ENCODE peak calls at places on chromosomes 4 and X, in four cellular contexts. Z, C, Y and V are unnamed samples.

GRCh38 chrX:150935466-150935865 is 37.0 kb upstream of the CD99L2 start:
- DNase-seq in Z (no peak), C (no peak), Y (no peak), V (no peak)

GRCh38 chrX:11119295-11119943 is 8.3 kb downstream of the HCCS start:
- DNase-seq in Z (no peak), C (no peak), Y (no peak), V (no peak)

GRCh38 chr4:136664988-136665387 is 867.3 kb downstream of the PCDH18 start:
- DNase-seq in Z (no peak), C (no peak), Y (no peak), V (no peak)

GRCh38 chrX:19912-20571 is 261.1 kb upstream of the PLCXD1 start:
- DNase-seq in Z (peak), C (no peak), Y (no peak), V (peak)

GRCh38 chrX:111095974-111096870 is at the start of gene PAK3:
- DNase-seq in Z (peak), C (peak), Y (peak), V (peak)

GRCh38 chr4:48906283-48907173 is at the start of gene OCIAD2:
- DNase-seq in Z (peak), C (peak), Y (peak), V (peak)

GRCh38 chrX:19440713-19441112 is 74.6 kb downstream of the MAP3K15 start:
- DNase-seq in Z (no peak), C (no peak), Y (no peak), V (no peak)

GRCh38 chr4:186703510-186703909 is 20.1 kb downstream of the FAT1 start:
- DNase-seq in Z (no peak), C (no peak), Y (no peak), V (no peak)

GRCh38 chr4:147571021-147571770 is 46.0 kb upstream of the TMEM184C start:
- DNase-seq in Z (no peak), C (no peak), Y (no peak), V (no peak)

GRCh38 chr4:110619001-110619350 is 3.9 kb downstream of the PITX2 start:
- DNase-seq in Z (no peak), C (no peak), Y (no peak), V (no peak)

GRCh38 chrX:43720082-43720481 is 64.0 kb downstream of the MAOA start:
- DNase-seq in Z (no peak), C (no peak), Y (no peak), V (no peak)

GRCh38 chrX:112691361-112691760 is 11.6 kb upstream of the LHFPL1 start:
- DNase-seq in Z (no peak), C (no peak), Y (no peak), V (no peak)

GRCh38 chr4:84977409-84977808 is 10.9 kb upstream of the WDFY3 start:
- DNase-seq in Z (no peak), C (no peak), Y (no peak), V (no peak)

GRCh38 chrX:153897899-153898298 is 6.6 kb upstream of the AVPR2 start:
- DNase-seq in Z (no peak), C (no peak), Y (no peak), V (no peak)

GRCh38 chr4:73067971-73068394 is 1.5 kb downstream of the COX18 start:
- DNase-seq in Z (no peak), C (no peak), Y (no peak), V (no peak)

GRCh38 chr4:87911252-87911774 is 64.2 kb upstream of the SPP1 start:
- DNase-seq in Z (no peak), C (no peak), Y (no peak), V (no peak)

GRCh38 chrX:145533534-145533933 is 284.1 kb upstream of the SLITRK2 start:
- DNase-seq in Z (no peak), C (no peak), Y (no peak), V (no peak)

GRCh38 chrX:105463483-105463882 is 243.0 kb upstream of the TEX13A start:
- DNase-seq in Z (no peak), C (no peak), Y (no peak), V (no peak)

GRCh38 chr4:143782521-143782920 is 82.0 kb upstream of the FREM3 start:
- DNase-seq in Z (no peak), C (no peak), Y (no peak), V (no peak)

GRCh38 chrX:135315864-135316263 is 6.6 kb downstream of the ETDC start:
- DNase-seq in Z (no peak), C (no peak), Y (no peak), V (no peak)

GRCh38 chr4:40933272-40934053 is 183.7 kb downstream of the NSUN7 start:
- DNase-seq in Z (no peak), C (no peak), Y (no peak), V (no peak)

GRCh38 chr4:177484613-177485021 is 42.4 kb upstream of the AGA start:
- DNase-seq in Z (no peak), C (no peak), Y (no peak), V (no peak)

DNA sequence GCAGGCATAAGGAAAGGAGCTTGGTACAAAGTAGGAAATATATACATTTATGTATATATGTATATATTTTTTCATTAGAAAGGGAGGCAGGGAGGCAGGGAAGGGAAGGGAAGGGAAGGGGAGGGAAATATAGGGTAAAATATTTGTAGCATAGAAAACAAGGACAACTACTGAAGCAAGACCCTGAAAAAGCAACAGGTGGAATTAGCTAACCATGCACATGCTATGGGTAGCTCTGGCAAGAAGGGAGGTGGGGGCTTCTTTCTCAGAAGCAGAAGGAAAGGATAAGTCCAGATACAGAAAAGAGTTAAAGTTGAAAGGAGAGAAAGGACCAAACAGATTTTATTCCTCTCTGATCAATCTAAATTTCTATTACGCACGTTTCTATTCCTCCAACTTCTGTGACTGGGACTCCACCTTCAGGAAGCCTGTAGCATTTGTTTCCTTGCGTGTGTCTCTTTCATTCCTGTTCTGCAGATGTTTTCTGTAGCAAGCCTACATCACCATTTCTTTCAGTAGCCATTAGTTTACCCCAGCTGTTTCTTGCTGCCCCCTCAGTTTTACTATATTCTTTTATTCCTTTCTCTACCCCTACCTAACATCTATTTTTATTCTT is 82.9 kb downstream of the OR13H1 start:
- DNase-seq in Z (no peak), C (no peak), Y (peak), V (no peak)
- TF ChIP-seq CTCF in Z (no peak), C (no peak), Y (no peak), V (peak)

GRCh38 chrX:65513610-65514009 is 21.0 kb downstream of the LAS1L start:
- DNase-seq in Z (no peak), C (no peak), Y (no peak), V (no peak)
- TF ChIP-seq CTCF in Z (no peak), C (no peak), Y (no peak), V (no peak)

GRCh38 chr4:39255266-39255665 is 72.9 kb downstream of the WDR19 start:
- DNase-seq in Z (no peak), C (no peak), Y (no peak), V (no peak)
- TF ChIP-seq CTCF in Z (no peak), C (no peak), Y (no peak), V (no peak)

GRCh38 chrX:17531500-17531899 is 156.5 kb downstream of the NHS start:
- DNase-seq in Z (no peak), C (no peak), Y (no peak), V (no peak)
- TF ChIP-seq CTCF in Z (no peak), C (no peak), Y (no peak), V (no peak)

DNA sequence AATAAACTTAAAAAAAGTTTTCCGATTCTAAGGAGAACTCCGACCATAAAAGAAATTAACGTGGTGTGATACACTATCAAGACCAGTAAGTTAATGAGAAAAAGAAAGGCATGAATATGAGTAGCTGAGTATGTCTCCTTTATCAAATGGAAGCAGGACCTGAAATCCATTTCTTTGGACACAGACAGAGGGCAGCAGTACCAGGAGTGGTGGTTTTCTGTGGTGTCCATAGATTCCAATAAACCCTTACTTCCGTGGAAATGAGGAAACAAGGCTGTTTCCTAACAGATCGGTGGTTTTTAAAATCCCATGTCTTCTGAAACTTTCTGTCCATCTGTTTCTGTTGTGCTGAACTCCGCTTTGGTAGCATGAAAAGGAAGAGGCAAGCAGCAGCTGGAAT is 128.5 kb upstream of the TSPAN5 start:
- DNase-seq in Z (no peak), C (no peak), Y (no peak), V (no peak)
- TF ChIP-seq CTCF in Z (no peak), C (no peak), Y (no peak), V (no peak)

DNA sequence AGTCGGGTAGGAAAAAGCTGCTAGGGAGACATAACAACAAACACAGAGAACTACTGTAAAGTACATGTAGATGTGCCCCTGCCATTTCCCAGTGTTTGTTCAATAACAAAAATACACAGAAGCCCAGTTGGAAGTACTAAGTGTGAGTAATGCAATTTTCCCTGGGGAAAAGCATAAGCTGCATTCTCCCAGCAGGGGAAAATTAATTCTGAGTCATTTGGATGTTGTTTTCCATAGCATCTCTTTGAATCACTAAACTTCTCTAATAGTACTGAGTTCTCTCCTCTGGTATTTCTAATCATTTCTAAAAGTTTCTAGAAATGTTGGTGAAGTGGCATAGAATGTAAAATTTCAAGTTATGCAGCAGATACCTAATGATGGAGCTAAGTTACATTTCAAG is 1114.9 kb downstream of the C4orf33 start:
- DNase-seq in Z (no peak), C (no peak), Y (no peak), V (no peak)
- TF ChIP-seq CTCF in Z (no peak), C (no peak), Y (no peak), V (no peak)

DNA sequence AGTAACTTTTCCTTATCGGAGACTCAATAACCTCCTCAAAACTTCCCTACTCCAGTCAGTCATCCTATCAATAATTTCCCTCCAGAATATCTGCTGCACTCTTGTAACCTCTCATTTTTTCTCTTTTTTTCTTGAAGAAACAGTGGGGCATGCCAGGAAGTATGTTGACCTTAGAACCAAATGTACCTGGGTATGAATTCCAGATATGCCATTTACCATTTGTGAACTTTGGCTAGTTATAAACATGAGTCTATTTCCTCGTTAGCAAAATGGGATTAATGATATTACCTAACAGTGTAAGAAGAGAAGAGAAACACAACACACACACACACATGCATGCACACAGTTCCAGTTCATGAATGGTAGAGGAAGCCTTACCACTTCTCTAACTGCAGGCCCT is 578.2 kb downstream of the FAM133A start:
- DNase-seq in Z (no peak), C (no peak), Y (no peak), V (no peak)
- TF ChIP-seq CTCF in Z (no peak), C (no peak), Y (no peak), V (no peak)

GRCh38 chr4:89767924-89768323 is 69.0 kb downstream of the SNCA start:
- DNase-seq in Z (no peak), C (no peak), Y (no peak), V (no peak)
- TF ChIP-seq CTCF in Z (no peak), C (no peak), Y (no peak), V (no peak)

DNA sequence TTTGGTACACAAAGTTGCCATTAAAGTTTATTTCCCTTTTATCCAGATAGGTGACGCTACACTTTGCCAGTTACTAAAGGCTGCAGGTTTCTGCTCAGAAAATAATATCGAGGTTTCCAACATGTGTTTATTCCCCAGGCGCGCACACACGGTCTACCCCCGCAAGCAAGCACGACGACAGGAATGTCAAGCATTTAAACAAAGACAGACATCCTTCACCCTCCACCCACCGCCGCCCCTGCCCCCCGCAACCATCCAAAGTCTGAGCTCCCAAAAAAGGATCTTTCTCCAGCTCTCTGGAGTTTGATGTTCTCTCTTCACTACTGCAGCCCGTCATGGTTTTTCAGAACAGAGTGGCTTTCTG is 1.3 kb upstream of the PCDH7 start:
- DNase-seq in Z (no peak), C (no peak), Y (peak), V (no peak)
- TF ChIP-seq CTCF in Z (no peak), C (no peak), Y (no peak), V (no peak)

GRCh38 chr4:7030856-7031255 is 12.3 kb upstream of the TADA2B start:
- DNase-seq in Z (no peak), C (no peak), Y (no peak), V (no peak)

GRCh38 chr4:7037425-7037824 is 5.7 kb upstream of the TADA2B start:
- DNase-seq in Z (no peak), C (no peak), Y (no peak), V (no peak)

GRCh38 chr4:7032591-7032990 is 10.6 kb upstream of the TADA2B start:
- DNase-seq in Z (no peak), C (no peak), Y (no peak), V (no peak)

GRCh38 chr4:7031526-7032449 is 11.4 kb upstream of the TADA2B start:
- DNase-seq in Z (no peak), C (no peak), Y (no peak), V (no peak)

DNA sequence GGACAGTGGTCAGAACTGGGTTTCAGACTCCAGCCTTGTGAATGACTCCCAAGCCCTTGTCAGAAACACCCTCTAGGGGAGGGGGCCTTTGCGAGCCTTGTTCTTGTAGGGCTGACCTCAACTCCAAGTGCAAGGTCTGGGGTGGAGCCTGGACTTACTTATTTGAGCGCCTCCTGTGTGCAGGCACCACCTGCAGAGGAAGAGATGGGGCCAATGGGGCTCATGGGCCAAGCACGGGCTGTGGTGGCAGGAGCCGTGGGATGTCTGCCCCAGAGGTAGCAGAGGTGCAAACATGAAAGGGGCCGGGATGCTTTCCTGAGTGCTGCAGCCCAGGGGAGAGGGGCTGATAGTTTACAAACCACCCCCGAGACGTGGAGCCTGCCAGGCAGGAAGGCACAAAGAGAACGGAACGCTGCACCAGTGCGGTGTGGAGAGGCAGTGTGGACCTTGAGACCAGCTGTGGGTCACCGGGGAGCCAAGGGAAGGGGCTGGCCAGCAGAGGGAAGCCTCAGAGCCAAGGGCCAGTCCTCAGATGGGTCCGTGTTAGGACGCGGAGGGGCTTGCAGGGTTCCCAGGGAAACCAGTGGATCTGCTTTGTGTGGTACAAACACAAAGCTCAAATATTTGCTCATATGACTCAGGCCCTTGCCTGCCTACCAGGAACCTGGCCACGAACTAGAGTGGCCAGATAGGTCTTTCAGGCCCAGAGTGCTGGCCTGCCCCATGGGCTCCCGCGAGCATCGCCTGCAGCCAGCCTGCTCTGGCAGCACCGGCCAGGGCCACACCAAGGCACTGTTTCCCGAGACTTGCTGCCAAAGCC is 8.7 kb upstream of the TADA2B start:
- DNase-seq in Z (no peak), C (no peak), Y (no peak), V (no peak)
- TF ChIP-seq CTCF in Z (no peak), C (no peak), Y (no peak), V (no peak)